ENCODE peak calls at places on chromosomes 5 and 9, in four cellular contexts. One of them, this sample, is unnamed.

GRCh38 chr5:104247260-104247659 is 684.7 kb upstream of the NUDT12 start:
- DNase-seq in WTC11: no peak
- DNase-seq in K562: peak; percentile 1
- DNase-seq in HepG2: no peak
- DNase-seq in this sample: no peak

GRCh38 chr5:173143567-173143966 is 764 bp upstream of the BNIP1 start:
- DNase-seq in WTC11: no peak
- DNase-seq in K562: peak; percentile 8
- DNase-seq in HepG2: no peak
- DNase-seq in this sample: no peak

GRCh38 chr5:178940569-178941360 is at the start of gene ZNF454:
- DNase-seq in WTC11: peak; percentile 94
- DNase-seq in K562: no peak
- DNase-seq in HepG2: no peak
- DNase-seq in this sample: no peak

GRCh38 chr5:129358069-129358468 is 102.0 kb upstream of the ADAMTS19 start:
- DNase-seq in WTC11: no peak
- DNase-seq in K562: no peak
- DNase-seq in HepG2: no peak
- DNase-seq in this sample: no peak

GRCh38 chr5:139755892-139756671 is 39.5 kb upstream of the PSD2 start:
- DNase-seq in WTC11: peak; percentile 66
- DNase-seq in K562: no peak
- DNase-seq in HepG2: peak; percentile 41
- DNase-seq in this sample: no peak

GRCh38 chr5:9094582-9094981 is 451.3 kb downstream of the SEMA5A start:
- DNase-seq in WTC11: no peak
- DNase-seq in K562: no peak
- DNase-seq in HepG2: no peak
- DNase-seq in this sample: no peak

GRCh38 chr5:87340716-87341115 is 72.0 kb downstream of the CCNH start:
- DNase-seq in WTC11: no peak
- DNase-seq in K562: no peak
- DNase-seq in HepG2: no peak
- DNase-seq in this sample: no peak

GRCh38 chr9:120885459-120885858 is 8.5 kb upstream of the PHF19 start:
- DNase-seq in WTC11: no peak
- DNase-seq in K562: no peak
- DNase-seq in HepG2: no peak
- DNase-seq in this sample: no peak

GRCh38 chr5:35230043-35230611 is at the start of gene PRLR:
- DNase-seq in WTC11: peak; percentile 29
- DNase-seq in K562: no peak
- DNase-seq in HepG2: peak; percentile 69
- DNase-seq in this sample: peak; percentile 12

GRCh38 chr5:135739383-135739961 is 95.0 kb upstream of the SLC25A48 start:
- DNase-seq in WTC11: no peak
- DNase-seq in K562: no peak
- DNase-seq in HepG2: no peak
- DNase-seq in this sample: no peak

GRCh38 chr9:78566948-78567675 is 270.2 kb downstream of the PSAT1 start:
- DNase-seq in WTC11: no peak
- DNase-seq in K562: no peak
- DNase-seq in HepG2: no peak
- DNase-seq in this sample: no peak

GRCh38 chr5:95673076-95673475 is 9.7 kb downstream of the SPATA9 start:
- DNase-seq in WTC11: no peak
- DNase-seq in K562: no peak
- DNase-seq in HepG2: peak; percentile 14
- DNase-seq in this sample: no peak

GRCh38 chr5:125139590-125139989 is 393.2 kb upstream of the ZNF608 start:
- DNase-seq in WTC11: no peak
- DNase-seq in K562: no peak
- DNase-seq in HepG2: no peak
- DNase-seq in this sample: no peak

GRCh38 chr5:111509119-111509518 is 3.2 kb downstream of the STARD4 start:
- DNase-seq in WTC11: no peak
- DNase-seq in K562: no peak
- DNase-seq in HepG2: peak; percentile 6
- DNase-seq in this sample: no peak

GRCh38 chr9:107548298-107549142 is 59.0 kb upstream of the KLF4 start:
- DNase-seq in WTC11: no peak
- DNase-seq in K562: peak; percentile 6
- DNase-seq in HepG2: peak; percentile 29
- DNase-seq in this sample: no peak

DNA sequence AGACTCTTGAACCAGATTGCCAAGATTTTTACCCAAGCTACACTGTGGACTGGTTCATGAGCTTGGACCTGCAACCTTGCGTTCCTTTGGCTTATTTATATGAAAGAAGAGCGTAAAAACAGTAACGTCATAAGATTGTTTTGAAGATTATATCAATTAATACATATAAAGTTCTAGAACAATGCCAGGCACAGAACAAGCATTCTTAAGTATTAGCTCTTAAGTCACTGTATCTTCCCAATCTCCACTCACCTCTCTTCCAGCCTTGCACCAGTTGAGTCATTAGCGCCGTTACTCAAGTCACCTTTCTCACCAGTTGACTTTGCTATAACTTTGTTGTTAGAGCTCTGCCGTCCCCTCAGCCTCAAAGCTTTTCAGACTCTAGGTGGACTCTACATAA is 415.7 kb downstream of the PLK2 start:
- DNase-seq in WTC11: no peak
- DNase-seq in K562: peak; percentile 19
- DNase-seq in HepG2: no peak
- DNase-seq in this sample: no peak
- TF ChIP-seq ELF4 in WTC11: no peak
- TF ChIP-seq ELF4 in K562: no peak
- TF ChIP-seq ELF4 in HepG2: no peak
- TF ChIP-seq ELF4 in this sample: no peak

GRCh38 chr9:80646211-80646610 is 1043.1 kb downstream of the TLE1 start:
- DNase-seq in WTC11: no peak
- DNase-seq in K562: no peak
- DNase-seq in HepG2: no peak
- DNase-seq in this sample: no peak

GRCh38 chr9:80648336-80648735 is 1041.0 kb downstream of the TLE1 start:
- DNase-seq in WTC11: no peak
- DNase-seq in K562: no peak
- DNase-seq in HepG2: no peak
- DNase-seq in this sample: no peak

GRCh38 chr9:80650964-80651555 is 1038.3 kb downstream of the TLE1 start:
- DNase-seq in WTC11: no peak
- DNase-seq in K562: no peak
- DNase-seq in HepG2: no peak
- DNase-seq in this sample: no peak

GRCh38 chr9:80649496-80649895 is 1039.9 kb downstream of the TLE1 start:
- DNase-seq in WTC11: no peak
- DNase-seq in K562: no peak
- DNase-seq in HepG2: no peak
- DNase-seq in this sample: no peak

DNA sequence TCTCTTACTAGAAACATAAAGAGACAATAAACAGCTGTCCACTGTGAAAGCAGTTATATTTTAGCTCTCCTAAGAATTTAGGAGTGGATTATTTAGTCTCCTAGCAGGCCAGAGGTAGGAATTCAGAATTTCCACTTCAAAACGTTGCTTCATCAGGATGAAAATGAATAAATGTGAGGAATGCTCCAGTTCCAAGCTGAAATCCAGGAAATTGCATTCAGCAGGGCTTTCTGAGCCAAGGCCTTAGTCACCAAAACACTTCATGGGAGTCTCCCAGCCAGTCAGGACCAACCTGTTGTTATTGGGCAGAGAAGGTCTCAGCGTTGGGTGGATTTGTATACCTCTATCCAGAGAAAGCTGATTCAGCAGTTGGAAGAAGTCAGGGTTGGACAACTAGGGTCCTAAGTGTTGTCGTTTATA is 1040.3 kb downstream of the TLE1 start:
- DNase-seq in WTC11: no peak
- DNase-seq in K562: no peak
- DNase-seq in HepG2: no peak
- DNase-seq in this sample: no peak
- TF ChIP-seq ELF4 in WTC11: no peak
- TF ChIP-seq ELF4 in K562: no peak
- TF ChIP-seq ELF4 in HepG2: no peak
- TF ChIP-seq ELF4 in this sample: no peak

GRCh38 chr9:35067056-35067455 is 5.4 kb downstream of the VCP start:
- DNase-seq in WTC11: no peak
- DNase-seq in K562: no peak
- DNase-seq in HepG2: no peak
- DNase-seq in this sample: no peak
- TF ChIP-seq ELF4 in WTC11: no peak
- TF ChIP-seq ELF4 in K562: no peak
- TF ChIP-seq ELF4 in HepG2: no peak
- TF ChIP-seq ELF4 in this sample: no peak

GRCh38 chr9:134214395-134214765 is 50.0 kb upstream of the RNU6ATAC start:
- DNase-seq in WTC11: no peak
- DNase-seq in K562: no peak
- DNase-seq in HepG2: peak; percentile 38
- DNase-seq in this sample: no peak
- TF ChIP-seq ELF4 in WTC11: no peak
- TF ChIP-seq ELF4 in K562: no peak
- TF ChIP-seq ELF4 in HepG2: no peak
- TF ChIP-seq ELF4 in this sample: no peak

GRCh38 chr9:27157736-27158135 is 48.7 kb downstream of the TEK start:
- DNase-seq in WTC11: peak; percentile 30
- DNase-seq in K562: no peak
- DNase-seq in HepG2: no peak
- DNase-seq in this sample: no peak

GRCh38 chr9:27152398-27152715 is 43.3 kb downstream of the TEK start:
- DNase-seq in WTC11: no peak
- DNase-seq in K562: no peak
- DNase-seq in HepG2: no peak
- DNase-seq in this sample: no peak

GRCh38 chr9:27157086-27157485 is 48.1 kb downstream of the TEK start:
- DNase-seq in WTC11: no peak
- DNase-seq in K562: no peak
- DNase-seq in HepG2: no peak
- DNase-seq in this sample: no peak

GRCh38 chr9:27151693-27152397 is 42.8 kb downstream of the TEK start:
- DNase-seq in WTC11: no peak
- DNase-seq in K562: no peak
- DNase-seq in HepG2: no peak
- DNase-seq in this sample: no peak

DNA sequence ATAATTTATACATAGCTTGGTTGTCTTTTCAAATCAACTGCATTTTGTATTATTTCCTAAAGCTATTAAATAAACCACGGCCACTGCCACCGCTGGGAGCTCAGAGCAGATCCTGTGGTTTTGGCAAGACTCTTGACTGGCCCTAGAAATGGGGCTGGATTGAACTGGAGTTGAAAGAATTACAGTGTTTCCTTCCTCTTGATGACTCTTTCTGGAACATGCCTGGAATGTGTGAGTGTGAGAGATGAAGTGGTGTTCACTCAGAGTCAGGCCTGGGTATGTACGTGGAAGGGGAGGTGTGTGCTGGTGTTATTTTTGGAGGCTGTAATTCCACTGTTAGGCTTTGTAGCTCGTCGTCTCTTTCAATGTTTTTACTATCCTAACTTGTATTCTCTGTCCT is 45.9 kb downstream of the TEK start:
- DNase-seq in WTC11: no peak
- DNase-seq in K562: no peak
- DNase-seq in HepG2: no peak
- DNase-seq in this sample: no peak
- TF ChIP-seq ELF4 in WTC11: no peak
- TF ChIP-seq ELF4 in K562: no peak
- TF ChIP-seq ELF4 in HepG2: no peak
- TF ChIP-seq ELF4 in this sample: no peak

This sample was measured in HEK293T.